ENCODE peak calls at places on chromosomes 16 and 17, in four cellular contexts. O is prostate gland, U is adrenal gland, X is HL-60. T is an unnamed sample.

GRCh38 chr17:3511841-3512511 is 36.2 kb downstream of the ASPA start:
- DNase-seq in X (no peak), U (no peak), O (no peak), T (no peak)

GRCh38 chr16:22945361-22945760 is 131.4 kb downstream of the HS3ST2 start:
- DNase-seq in O (no peak), U (no peak), X (no peak), T (no peak)

GRCh38 chr16:17367932-17368331 is 102.8 kb downstream of the XYLT1 start:
- DNase-seq in X (no peak), O (no peak), U (peak), T (no peak)

GRCh38 chr17:70310251-70310672 is 140.9 kb downstream of the KCNJ2 start:
- DNase-seq in X (no peak), O (no peak), U (no peak), T (no peak)

GRCh38 chr17:47621293-47622178 is 28.2 kb upstream of the KPNB1 start:
- DNase-seq in X (no peak), O (peak), U (peak), T (peak)

GRCh38 chr16:11796227-11797165 is 562 bp downstream of the ZC3H7A start:
- DNase-seq in O (peak), U (peak), X (peak), T (peak)

GRCh38 chr17:56949595-56949994 is 11.3 kb downstream of the COIL start:
- DNase-seq in O (no peak), U (no peak), X (no peak), T (no peak)

GRCh38 chr17:2484876-2485275 is 26.8 kb downstream of the METTL16 start:
- DNase-seq in U (no peak), O (peak), X (no peak), T (no peak)

GRCh38 chr17:10117581-10118001 is 80.8 kb downstream of the GAS7 start:
- DNase-seq in U (peak), O (no peak), X (peak), T (no peak)
- H3K27ac ChIP-seq in U (no peak), O (no peak), X (peak), T (no peak)

GRCh38 chr16:30947533-30948086 is 1.3 kb upstream of the ORAI3 start:
- DNase-seq in X (no peak), U (peak), O (no peak), T (no peak)
- H3K4me3 ChIP-seq in X (no peak), U (peak), O (no peak), T (no peak)

GRCh38 chr17:72474243-72474642 is 353.4 kb downstream of the SOX9 start:
- DNase-seq in U (no peak), O (no peak), X (no peak), T (no peak)

GRCh38 chr17:72476134-72476533 is 355.3 kb downstream of the SOX9 start:
- DNase-seq in O (no peak), X (no peak), U (no peak), T (no peak)

GRCh38 chr17:72477529-72477928 is 356.7 kb downstream of the SOX9 start:
- DNase-seq in U (no peak), X (no peak), O (peak), T (no peak)

GRCh38 chr17:72474740-72475477 is 354.1 kb downstream of the SOX9 start:
- DNase-seq in X (no peak), O (no peak), U (no peak), T (no peak)

DNA sequence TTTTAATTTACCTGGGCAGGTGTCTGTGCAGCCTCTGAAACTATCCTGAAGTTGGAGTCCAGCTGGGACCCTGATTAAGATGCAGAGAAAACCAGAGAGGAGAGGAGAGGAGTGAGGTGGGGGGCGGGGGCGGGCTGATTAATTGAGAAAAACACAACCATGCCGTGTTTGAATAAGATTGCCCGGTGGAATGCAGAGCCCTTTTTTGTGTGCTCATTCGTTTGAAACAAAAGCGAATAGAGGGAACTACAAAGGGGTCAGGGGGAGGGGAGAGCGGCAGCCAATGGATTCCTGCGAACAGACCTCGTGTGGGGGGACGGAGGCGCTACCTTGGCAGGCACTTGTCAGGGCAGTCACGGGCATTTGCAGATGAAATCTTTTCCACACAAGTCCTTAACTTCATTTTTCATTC is 355.8 kb downstream of the SOX9 start:
- DNase-seq in O (no peak), U (no peak), X (no peak), T (no peak)
- H3K27ac ChIP-seq in O (peak), U (no peak), X (no peak), T (no peak)

GRCh38 chr16:57620316-57621231 is 7.9 kb upstream of the ADGRG1 start:
- DNase-seq in X (no peak), U (no peak), O (peak), T (no peak)
- H3K4me3 ChIP-seq in X (no peak), U (no peak), O (peak), T (no peak)

GRCh38 chr17:80948091-80948960 is 43.3 kb upstream of the CHMP6 start:
- DNase-seq in U (no peak), O (no peak), X (no peak), T (no peak)

GRCh38 chr17:80945736-80946135 is 45.9 kb upstream of the CHMP6 start:
- DNase-seq in X (no peak), U (no peak), O (no peak), T (no peak)

GRCh38 chr17:80944326-80944725 is 47.3 kb upstream of the CHMP6 start:
- DNase-seq in U (no peak), X (no peak), O (no peak), T (no peak)

GRCh38 chr17:80947200-80947940 is 44.3 kb upstream of the CHMP6 start:
- DNase-seq in X (no peak), O (no peak), U (no peak), T (no peak)

DNA sequence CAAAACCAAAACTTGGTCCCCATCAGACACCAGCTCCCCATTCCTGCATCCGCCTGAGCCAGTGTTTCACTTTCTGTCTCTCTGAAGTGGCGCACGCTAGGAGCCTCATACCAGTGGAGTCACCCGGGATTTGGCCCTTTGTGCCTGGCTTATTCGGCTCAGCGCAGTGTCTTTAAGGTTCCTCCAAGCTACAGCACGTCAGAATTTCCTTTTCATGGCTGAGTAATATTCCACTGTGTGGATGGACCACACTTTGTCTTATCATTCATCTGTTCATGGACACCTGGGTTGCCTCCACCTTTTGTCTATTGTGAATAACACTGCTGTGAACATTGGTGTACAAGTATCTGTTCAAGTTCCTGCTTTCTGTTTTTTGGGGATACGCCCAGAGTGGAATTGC is 45.2 kb upstream of the CHMP6 start:
- DNase-seq in X (no peak), O (no peak), U (no peak), T (no peak)
- H3K27ac ChIP-seq in X (no peak), O (no peak), U (no peak), T (no peak)

DNA sequence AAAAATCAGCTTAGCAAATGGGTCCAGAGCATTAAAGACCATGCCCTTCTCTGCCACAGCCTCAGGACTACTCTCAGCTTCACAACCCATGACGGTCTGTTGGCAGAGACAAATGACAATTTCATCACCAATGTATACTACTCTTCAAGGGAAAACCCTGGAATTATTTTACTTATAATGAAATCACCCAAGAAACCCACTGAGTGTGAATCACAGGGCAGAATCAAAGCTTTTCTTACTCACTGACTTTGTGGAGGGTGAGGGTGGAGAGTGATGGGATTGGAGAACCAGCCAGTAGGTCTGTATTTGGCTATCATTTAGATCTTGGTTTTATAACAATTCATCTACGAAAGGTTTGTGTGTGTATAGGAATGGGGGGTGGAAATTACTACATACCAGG is 442.6 kb downstream of the SHISA9 start:
- DNase-seq in U (no peak), O (no peak), X (no peak), T (no peak)
- H3K4me3 ChIP-seq in U (no peak), O (no peak), X (no peak), T (no peak)

GRCh38 chr16:87067890-87068289 is 249.3 kb downstream of the C16orf95 start:
- DNase-seq in U (no peak), X (no peak), O (no peak), T (no peak)
- H3K27ac ChIP-seq in U (no peak), X (no peak), O (no peak), T (no peak)

GRCh38 chr16:67856927-67857546 is 9.5 kb upstream of the CENPT start:
- DNase-seq in O (no peak), X (no peak), U (no peak), T (no peak)
- H3K4me3 ChIP-seq in O (no peak), X (no peak), U (no peak), T (no peak)

DNA sequence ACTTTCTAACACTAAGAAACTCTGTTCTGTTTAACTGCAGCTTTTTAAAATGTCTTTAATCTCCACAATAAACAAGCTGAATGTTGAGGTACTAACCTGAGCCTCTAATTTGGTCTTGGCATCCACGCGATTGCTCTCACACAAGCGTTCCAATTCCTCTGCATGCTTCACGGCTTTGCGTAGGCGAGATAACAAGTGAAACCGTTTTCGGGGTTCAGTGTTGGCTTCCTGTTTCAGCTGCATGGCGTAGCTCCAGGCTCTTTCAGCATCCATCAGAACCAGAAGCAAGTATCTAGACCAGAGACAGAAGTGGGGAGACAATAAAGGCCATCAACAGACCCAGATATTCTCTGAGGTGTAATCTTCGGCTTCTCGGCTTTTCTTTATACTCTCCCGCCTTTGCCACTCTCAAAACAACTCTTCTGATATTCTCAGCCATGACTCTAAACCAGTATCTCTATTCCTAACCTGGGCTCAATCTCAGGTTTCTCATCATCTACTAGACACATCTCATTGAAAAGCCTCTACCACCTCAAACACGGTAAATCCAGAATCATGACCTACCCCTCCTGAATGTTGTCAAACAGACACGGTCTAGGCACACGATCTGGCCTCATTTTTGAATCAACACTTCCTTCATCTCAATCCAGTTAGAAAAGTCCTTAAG is 8.3 kb downstream of the SRP68 start:
- DNase-seq in U (no peak), X (no peak), O (no peak), T (no peak)
- H3K27ac ChIP-seq in U (no peak), X (no peak), O (no peak), T (no peak)

DNA sequence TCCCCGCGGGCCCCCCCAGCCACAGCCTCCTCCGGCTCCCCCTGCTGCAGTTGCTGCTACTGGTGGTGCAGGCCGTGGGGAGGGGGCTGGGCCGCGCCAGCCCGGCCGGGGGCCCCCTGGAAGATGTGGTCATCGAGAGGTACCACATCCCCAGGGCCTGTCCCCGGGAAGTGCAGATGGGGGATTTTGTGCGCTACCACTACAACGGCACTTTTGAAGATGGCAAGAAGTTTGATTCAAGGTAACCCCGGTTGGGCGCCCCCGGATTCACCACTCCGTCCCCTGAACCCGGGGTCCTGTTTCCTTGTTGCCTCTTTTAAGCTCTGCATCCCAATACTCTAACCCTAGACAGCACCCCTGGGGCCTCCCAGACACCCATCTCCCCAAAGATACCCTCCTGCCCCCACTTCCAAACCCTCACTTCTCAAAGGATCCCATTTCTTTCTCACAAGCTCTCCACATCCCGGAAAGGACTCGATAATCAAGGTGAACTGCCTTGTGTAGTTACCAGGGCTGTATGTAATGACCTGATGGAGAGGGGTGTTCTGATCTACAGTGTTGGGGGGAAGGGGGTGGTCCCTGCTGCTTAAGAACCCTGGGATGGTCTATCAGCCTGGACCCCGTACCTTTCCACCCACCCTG is 356 bp downstream of the FKBP10 start:
- DNase-seq in O (no peak), U (no peak), X (no peak), T (no peak)
- H3K4me3 ChIP-seq in O (peak), U (peak), X (no peak), T (peak)

T was measured in endothelial cell of umbilical vein.